ENCODE peak calls at places on chromosomes 5 and 9, in six cellular contexts. T is HS-5, P is posterior cingulate gyrus, F is pancreas, B is brain microvascular endothelial cell, O is M059J. R is an unnamed sample.

GRCh38 chr5:72210913-72211670 is 103.8 kb downstream of the MAP1B start:
- DNase-seq in T (peak; percentile 73), P (no peak), F (peak; percentile 42), B (peak; percentile 63), O (peak; percentile 86), R (no peak)

GRCh38 chr9:85425153-85425611 is 316.6 kb downstream of the AGTPBP1 start:
- DNase-seq in T (peak; percentile 14), P (peak; percentile 69), F (peak; percentile 25), B (peak; percentile 42), O (peak; percentile 50), R (peak; percentile 75)

GRCh38 chr5:57692582-57693487 is 210.2 kb upstream of the ACTBL2 start:
- DNase-seq in T (peak; percentile 90), P (peak; percentile 75), F (peak; percentile 53), B (peak; percentile 96), O (peak; percentile 98), R (peak; percentile 99)

GRCh38 chr9:98678244-98678842 is 30.4 kb downstream of the GABBR2 start:
- DNase-seq in T (no peak), P (no peak), F (no peak), B (no peak), O (no peak), R (no peak)

GRCh38 chr5:97745817-97746216 is 562.8 kb upstream of the RIOK2 start:
- DNase-seq in T (no peak), P (no peak), F (no peak), B (peak; percentile 7), O (peak; percentile 7), R (no peak)

GRCh38 chr5:174571662-174572397 is 152.6 kb upstream of the MSX2 start:
- DNase-seq in T (no peak), P (no peak), F (peak; percentile 8), B (peak; percentile 88), O (peak; percentile 99), R (peak; percentile 78)

GRCh38 chr5:95081500-95082355 is 203.2 kb downstream of the MCTP1 start:
- DNase-seq in T (peak; percentile 83), P (no peak), F (no peak), B (peak; percentile 84), O (peak; percentile 52), R (peak; percentile 91)

GRCh38 chr5:169547508-169547907 is 36.1 kb upstream of the SPDL1 start:
- DNase-seq in T (no peak), P (no peak), F (no peak), B (peak; percentile 6), O (peak; percentile 35), R (peak; percentile 5)

GRCh38 chr9:26043431-26043830 is 365.2 kb upstream of the TUSC1 start:
- DNase-seq in T (no peak), P (no peak), F (no peak), B (no peak), O (no peak), R (no peak)

GRCh38 chr9:35930990-35931389 is 21.7 kb downstream of the SPAAR start:
- DNase-seq in T (no peak), P (no peak), F (no peak), B (no peak), O (no peak), R (no peak)

GRCh38 chr9:18520395-18520794 is 46.4 kb downstream of the ADAMTSL1 start:
- DNase-seq in T (no peak), P (no peak), F (no peak), B (no peak), O (no peak), R (no peak)

GRCh38 chr9:27368317-27368985 is 71.5 kb upstream of the EQTN start:
- DNase-seq in T (no peak), P (no peak), F (no peak), B (peak; percentile 47), O (no peak), R (no peak)

GRCh38 chr5:172931001-172931536 is 28.2 kb upstream of the RPL26L1 start:
- DNase-seq in T (peak; percentile 92), P (no peak), F (no peak), B (peak; percentile 99), O (peak; percentile 96), R (no peak)

GRCh38 chr9:129823163-129823933 is 588 bp downstream of the TOR1A start:
- DNase-seq in T (no peak), P (no peak), F (no peak), B (no peak), O (peak; percentile 46), R (peak; percentile 16)

GRCh38 chr9:4073371-4073770 is 226.5 kb downstream of the GLIS3 start:
- DNase-seq in T (no peak), P (no peak), F (no peak), B (no peak), O (no peak), R (peak; percentile 49)

GRCh38 chr5:158942217-158942616 is 157.5 kb downstream of the EBF1 start:
- DNase-seq in T (no peak), P (no peak), F (no peak), B (no peak), O (no peak), R (no peak)

GRCh38 chr5:137896560-137896959 is 7.3 kb downstream of the PKD2L2 start:
- DNase-seq in T (no peak), P (no peak), F (no peak), B (no peak), O (no peak), R (no peak)

GRCh38 chr5:120465281-120465961 is 1.3 kb downstream of the PRR16 start:
- DNase-seq in T (no peak), P (no peak), F (no peak), B (peak; percentile 56), O (peak; percentile 80), R (peak; percentile 64)

GRCh38 chr9:114080773-114081440 is 2.8 kb upstream of the AMBP start:
- DNase-seq in T (no peak), P (no peak), F (peak; percentile 76), B (no peak), O (no peak), R (no peak)

GRCh38 chr5:43036856-43037711 is 3.0 kb downstream of the ANXA2R start:
- DNase-seq in T (no peak), P (no peak), F (no peak), B (peak; percentile 43), O (no peak), R (no peak)

GRCh38 chr9:98445576-98445975 is 190.1 kb upstream of the TBC1D2 start:
- DNase-seq in T (no peak), P (no peak), F (no peak), B (no peak), O (no peak), R (no peak)

GRCh38 chr5:173056783-173057061 is 570 bp downstream of the CREBRF start:
- DNase-seq in T (no peak), P (no peak), F (no peak), B (no peak), O (no peak), R (no peak)

GRCh38 chr5:135472141-135472540 is 20.0 kb upstream of the TIFAB start:
- DNase-seq in T (no peak), P (no peak), F (no peak), B (no peak), O (no peak), R (no peak)

GRCh38 chr5:88729476-88730182 is 153.4 kb downstream of the MEF2C start:
- DNase-seq in T (peak; percentile 67), P (peak; percentile 56), F (peak; percentile 39), B (peak; percentile 85), O (peak; percentile 74), R (peak; percentile 89)

GRCh38 chr5:160938532-160938931 is 86.5 kb upstream of the ATP10B start:
- DNase-seq in T (no peak), P (no peak), F (peak; percentile 80), B (no peak), O (peak; percentile 49), R (no peak)

GRCh38 chr9:35797311-35798109 is 6.1 kb downstream of the NPR2 start:
- DNase-seq in T (no peak), P (no peak), F (no peak), B (no peak), O (peak; percentile 33), R (no peak)